ENCODE peak calls at places on chromosomes 2 and 18, in four cellular contexts. J is stimulated activated naive CD4-positive, alpha-beta T cell; W is GM03348; I is GF-D8. S is an unnamed sample.

GRCh38 chr2:187978341-187978740 is 313.3 kb upstream of the GULP1 start:
- DNase-seq in I (no peak), W (no peak), J (no peak), S (no peak)

GRCh38 chr2:60335533-60336237 is 217.8 kb downstream of the BCL11A start:
- DNase-seq in I (peak), J (no peak), W (no peak), S (no peak)

GRCh38 chr2:207133862-207134519 is 31.8 kb downstream of the KLF7 start:
- DNase-seq in J (no peak), I (no peak), W (peak), S (peak)

GRCh38 chr2:30232027-30232800 is 880 bp downstream of the LBH start:
- DNase-seq in J (peak), I (no peak), W (peak), S (no peak)

GRCh38 chr2:2328847-2329246 is 2.2 kb downstream of the MYT1L start:
- DNase-seq in W (no peak), J (no peak), I (no peak), S (no peak)

GRCh38 chr2:79116997-79117928 is 3.0 kb upstream of the REG1A start:
- DNase-seq in W (no peak), J (no peak), I (no peak), S (no peak)

GRCh38 chr18:371616-371998 is 103.8 kb upstream of the THOC1 start:
- DNase-seq in J (no peak), I (no peak), W (no peak), S (peak)

GRCh38 chr18:75504469-75504868 is 77.0 kb upstream of the SMIM21 start:
- DNase-seq in J (no peak), W (no peak), I (no peak), S (no peak)

GRCh38 chr2:233546774-233547173 is 19.8 kb downstream of the USP40 start:
- DNase-seq in I (no peak), W (no peak), J (no peak), S (no peak)

GRCh38 chr2:108355907-108356734 is 21.6 kb upstream of the SULT1C4 start:
- DNase-seq in J (no peak), I (no peak), W (no peak), S (no peak)

GRCh38 chr2:152228215-152228614 is 52.7 kb upstream of the STAM2 start:
- DNase-seq in W (peak), I (no peak), J (no peak), S (peak)

GRCh38 chr18:68484241-68484640 is 230.7 kb downstream of the TMX3 start:
- DNase-seq in I (no peak), W (no peak), J (no peak), S (no peak)

GRCh38 chr18:26901020-26901419 is 35.5 kb upstream of the AQP4 start:
- DNase-seq in W (no peak), J (no peak), I (no peak), S (no peak)

S was measured in fibroblast of gingiva.